ENCODE peak calls at places on chromosomes 7 and 10, in nine cellular contexts. A, D, T, R, H, K, Z, V and N are unnamed samples.

GRCh38 chr10:92690211-92691041 is 671 bp downstream of the HHEX start:
- DNase-seq in A (no peak), K (no peak), D (no peak), R (peak), Z (peak), T (peak), V (peak), H (peak), N (no peak)

GRCh38 chr10:48651293-48651692 is 33.4 kb upstream of the WDFY4 start:
- DNase-seq in V (no peak), A (no peak), T (no peak), K (no peak), H (no peak), R (no peak), D (no peak), Z (no peak), N (peak)

GRCh38 chr10:45627412-45628048 is 45.0 kb downstream of the ZFAND4 start:
- DNase-seq in A (no peak), Z (no peak), R (no peak), D (no peak), V (no peak), H (no peak), T (no peak), K (no peak), N (no peak)

GRCh38 chr10:108582387-108582786 is 1340.9 kb downstream of the XPNPEP1 start:
- DNase-seq in A (no peak), Z (no peak), V (peak), T (no peak), K (no peak), R (no peak), H (no peak), D (no peak), N (no peak)

GRCh38 chr7:27174077-27175004 is at the start of gene HOXA10:
- DNase-seq in R (peak), V (no peak), D (no peak), Z (no peak), K (no peak), H (peak), A (no peak), T (no peak), N (no peak)

GRCh38 chr7:1087462-1087809 is 477 bp upstream of the GPER1 start:
- DNase-seq in H (no peak), K (no peak), Z (no peak), A (no peak), V (no peak), D (no peak), T (no peak), R (no peak), N (no peak)

GRCh38 chr10:27207350-27207749 is 33.2 kb downstream of the ACBD5 start:
- DNase-seq in Z (no peak), A (no peak), R (no peak), H (no peak), D (no peak), V (no peak), K (no peak), T (no peak), N (no peak)

GRCh38 chr10:36118289-36118688 is 476.2 kb upstream of the FZD8 start:
- DNase-seq in V (no peak), Z (no peak), K (no peak), R (no peak), H (no peak), A (no peak), D (no peak), T (no peak), N (no peak)

GRCh38 chr10:18955041-18955440 is 93.6 kb upstream of the MALRD1 start:
- DNase-seq in D (no peak), A (no peak), H (no peak), T (no peak), Z (no peak), K (no peak), V (no peak), R (no peak), N (no peak)

GRCh38 chr10:43409385-43410109 is 561 bp upstream of the HNRNPF start:
- DNase-seq in K (no peak), H (no peak), V (no peak), D (no peak), R (no peak), A (peak), Z (peak), T (peak), N (peak)

GRCh38 chr7:121620953-121621606 is 225.0 kb upstream of the FAM3C start:
- DNase-seq in K (no peak), D (no peak), A (no peak), Z (no peak), R (peak), V (no peak), T (no peak), H (peak), N (no peak)

GRCh38 chr7:12761691-12762090 is 74.3 kb downstream of the ARL4A start:
- DNase-seq in Z (no peak), K (no peak), T (no peak), V (no peak), A (no peak), R (no peak), H (no peak), D (no peak), N (no peak)